ENCODE peak calls at places on chromosomes 5 and 9, in four cellular contexts. U is HepG2, Q is SK-N-SH, N is K562. I is an unnamed sample.

GRCh38 chr9:122816163-122816867 is 12.1 kb downstream of the PDCL start:
- DNase-seq in U (no peak), Q (no peak), N (no peak), I (no peak)

GRCh38 chr9:35652829-35653209 is 2.1 kb upstream of the SIT1 start:
- DNase-seq in U (no peak), Q (no peak), N (no peak), I (no peak)

GRCh38 chr5:5667136-5667554 is 244.7 kb downstream of the ICE1 start:
- DNase-seq in U (no peak), Q (peak), N (no peak), I (no peak)

GRCh38 chr5:83718195-83718825 is 2.3 kb downstream of the HAPLN1 start:
- DNase-seq in U (peak), Q (peak), N (peak), I (peak)

GRCh38 chr9:129242971-129243561 is 65.0 kb upstream of the IER5L start:
- DNase-seq in U (no peak), Q (no peak), N (no peak), I (no peak)

GRCh38 chr9:126248680-126249079 is 77.9 kb upstream of the MVB12B start:
- DNase-seq in U (no peak), Q (no peak), N (no peak), I (no peak)

GRCh38 chr5:168782172-168782571 is 203.0 kb upstream of the PANK3 start:
- DNase-seq in U (no peak), Q (no peak), N (no peak), I (no peak)

GRCh38 chr5:4191703-4192102 is 596.1 kb downstream of the IRX1 start:
- DNase-seq in U (no peak), Q (no peak), N (no peak), I (no peak)

GRCh38 chr5:37568018-37568753 is 189.1 kb downstream of the WDR70 start:
- DNase-seq in U (no peak), Q (no peak), N (no peak), I (no peak)

GRCh38 chr5:4700886-4701285 is 439.2 kb upstream of the ADAMTS16 start:
- DNase-seq in U (no peak), Q (no peak), N (no peak), I (no peak)

GRCh38 chr9:93126825-93127368 is 7.2 kb downstream of the NINJ1 start:
- DNase-seq in U (peak), Q (peak), N (no peak), I (no peak)

GRCh38 chr5:146805099-146805498 is 73.5 kb downstream of the PPP2R2B start:
- DNase-seq in U (no peak), Q (no peak), N (no peak), I (no peak)

GRCh38 chr9:70868661-70869652 is 252.5 kb downstream of the TRPM3 start:
- DNase-seq in U (no peak), Q (no peak), N (no peak), I (no peak)

GRCh38 chr5:1029270-1029944 is 20.8 kb downstream of the NKD2 start:
- DNase-seq in U (no peak), Q (no peak), N (no peak), I (no peak)

GRCh38 chr5:170100051-170100943 is 5.4 kb upstream of the FOXI1 start:
- DNase-seq in U (peak), Q (peak), N (peak), I (peak)

GRCh38 chr5:179840766-179841165 is 17.9 kb downstream of the MRNIP start:
- DNase-seq in U (no peak), Q (no peak), N (no peak), I (no peak)

GRCh38 chr9:131095666-131096489 is 453 bp upstream of the AIF1L start:
- DNase-seq in U (peak), Q (peak), N (peak), I (peak)

GRCh38 chr9:14140121-14140520 is 173.8 kb downstream of the NFIB start:
- DNase-seq in U (no peak), Q (no peak), N (no peak), I (no peak)

GRCh38 chr9:129270903-129271431 is 92.9 kb upstream of the IER5L start:
- DNase-seq in U (no peak), Q (no peak), N (no peak), I (no peak)

GRCh38 chr5:72379936-72380335 is 59.8 kb downstream of the PTCD2 start:
- DNase-seq in U (no peak), Q (no peak), N (no peak), I (no peak)

GRCh38 chr9:104927216-104927911 is 591 bp downstream of the ABCA1 start:
- DNase-seq in U (peak), Q (peak), N (no peak), I (peak)

GRCh38 chr9:16135916-16136315 is 583.1 kb downstream of the CCDC171 start:
- DNase-seq in U (no peak), Q (no peak), N (no peak), I (no peak)

GRCh38 chr9:97990259-97990658 is 7.1 kb downstream of the ANP32B start:
- DNase-seq in U (no peak), Q (peak), N (peak), I (no peak)

GRCh38 chr9:3508078-3508431 is 17.7 kb downstream of the RFX3 start:
- DNase-seq in U (no peak), Q (no peak), N (no peak), I (no peak)

GRCh38 chr9:71736236-71736635 is 32.1 kb downstream of the CEMIP2 start:
- DNase-seq in U (no peak), Q (no peak), N (no peak), I (no peak)

GRCh38 chr9:137045294-137046093 is 483 bp downstream of the NPDC1 start:
- DNase-seq in U (no peak), Q (peak), N (no peak), I (peak)

GRCh38 chr9:36820392-36820861 is 213.6 kb downstream of the PAX5 start:
- DNase-seq in U (no peak), Q (no peak), N (no peak), I (no peak)

GRCh38 chr9:109880276-109881169 is 100.5 kb downstream of the PALM2AKAP2 start:
- DNase-seq in U (peak), Q (peak), N (peak), I (peak)

GRCh38 chr5:73363911-73364730 is 84.5 kb downstream of the FOXD1 start:
- DNase-seq in U (no peak), Q (no peak), N (no peak), I (no peak)

GRCh38 chr5:51573835-51574234 is 190.6 kb downstream of the ISL1 start:
- DNase-seq in U (no peak), Q (no peak), N (no peak), I (no peak)

GRCh38 chr5:65326912-65327311 is 154.8 kb downstream of the ADAMTS6 start:
- DNase-seq in U (no peak), Q (no peak), N (no peak), I (no peak)

DNA sequence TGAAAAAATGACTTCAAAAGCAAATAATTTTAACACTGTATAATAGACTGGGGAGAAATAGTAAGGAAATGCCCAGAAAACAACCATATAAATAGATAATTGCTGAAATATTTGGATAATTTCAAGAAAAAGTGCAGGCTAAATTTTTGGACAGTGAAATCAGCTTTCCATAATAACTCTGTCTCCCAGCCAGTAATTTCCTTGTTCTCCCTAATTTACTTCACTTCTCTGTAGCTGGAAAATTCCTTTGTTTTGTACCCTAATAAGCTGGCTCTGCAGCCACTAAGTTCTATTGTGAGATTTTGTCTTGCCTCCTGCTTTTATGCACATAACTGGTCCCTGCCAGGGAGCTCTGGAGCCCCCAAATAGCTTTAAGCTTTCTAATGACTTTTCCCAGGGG is 27.7 kb downstream of the PRDM6 start:
- DNase-seq in U (no peak), Q (no peak), N (no peak), I (no peak)
- TF ChIP-seq FOXJ3 in U (no peak), Q (no peak), N (no peak), I (no peak)

GRCh38 chr5:142981886-142982820 is 212.0 kb downstream of the ARHGAP26 start:
- DNase-seq in U (peak), Q (peak), N (no peak), I (no peak)
- TF ChIP-seq FOXJ3 in U (peak), Q (no peak), N (no peak), I (no peak)

GRCh38 chr9:121353246-121353975 is 16.6 kb downstream of the STOM start:
- DNase-seq in U (no peak), Q (no peak), N (no peak), I (no peak)
- TF ChIP-seq FOXJ3 in U (no peak), Q (no peak), N (no peak), I (no peak)

DNA sequence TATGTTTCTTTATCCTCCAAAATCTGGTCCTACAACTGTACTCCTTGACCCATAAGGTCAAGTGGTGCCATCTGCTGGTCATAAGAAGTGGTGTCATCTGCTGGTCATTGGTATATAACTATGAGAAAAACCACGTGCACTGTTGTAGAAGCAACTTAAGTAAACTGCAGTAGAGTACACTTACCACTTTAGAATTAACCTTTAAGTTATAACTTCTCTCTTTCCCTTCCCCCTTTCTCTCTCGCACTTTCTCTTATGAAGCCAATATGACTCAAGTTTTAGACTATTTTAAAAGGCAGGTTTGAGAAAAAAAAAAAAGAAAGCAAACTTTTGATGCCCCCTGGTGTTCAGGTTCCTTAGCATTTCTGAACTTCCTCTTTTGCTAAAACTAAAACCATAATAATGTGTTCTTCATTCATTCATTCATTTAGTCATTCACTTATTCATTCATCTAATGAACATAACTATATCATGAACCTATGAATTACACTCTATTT is 12.8 kb upstream of the MTAP start:
- DNase-seq in U (peak), Q (peak), N (no peak), I (peak)
- TF ChIP-seq FOXJ3 in U (no peak), Q (no peak), N (no peak), I (no peak)

DNA sequence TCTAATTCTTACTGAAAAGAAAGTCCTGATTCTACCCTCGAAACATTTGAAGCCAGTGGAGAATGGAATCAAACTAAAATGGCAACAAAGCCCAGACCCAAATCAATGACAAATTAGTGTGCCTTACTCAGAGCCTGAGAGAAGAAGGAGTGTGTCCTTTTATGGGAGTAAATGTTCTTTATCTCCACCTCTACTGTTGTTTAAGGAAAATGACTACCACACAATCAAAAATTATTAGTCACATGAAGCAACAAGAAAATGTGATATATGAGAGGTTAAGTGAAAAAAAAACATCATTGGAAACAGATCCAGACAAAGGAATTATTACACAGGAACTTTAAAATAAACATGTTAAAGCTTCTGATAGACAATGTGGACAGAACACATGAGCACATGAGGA is 49.7 kb upstream of the FOXB2 start:
- DNase-seq in U (no peak), Q (no peak), N (no peak), I (no peak)
- TF ChIP-seq FOXJ3 in U (no peak), Q (no peak), N (no peak), I (no peak)

DNA sequence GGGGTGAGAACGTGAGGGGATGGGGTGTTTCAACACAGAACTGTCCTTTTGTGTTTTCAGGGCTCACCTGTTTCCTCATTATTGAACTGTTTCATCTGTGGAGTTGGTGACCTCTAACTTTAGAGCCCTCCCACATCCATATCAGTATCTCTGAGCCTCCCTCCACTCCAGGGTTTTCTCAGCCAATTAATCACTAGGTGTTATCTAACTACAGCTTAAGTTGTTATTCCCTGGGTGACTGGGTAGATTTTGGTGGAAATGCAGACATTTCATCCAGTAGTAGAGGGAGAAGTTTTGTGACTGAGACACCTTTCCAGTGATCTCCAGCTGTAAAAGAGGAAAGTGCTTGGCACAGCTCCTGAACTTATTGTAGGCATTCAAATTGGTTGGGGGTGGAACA is 23.7 kb downstream of the PPP3R2 start:
- DNase-seq in U (no peak), Q (no peak), N (peak), I (no peak)
- TF ChIP-seq FOXJ3 in U (no peak), Q (no peak), N (no peak), I (no peak)